ENCODE peak calls at places on chromosomes 12 and 14, in ten cellular contexts. Y is stimulated activated CD4-positive, alpha-beta T cell treated with anti-CD3 and anti-CD28 coated beads, Interleukin-4, amount 100 ng/mL, for 24 hours; L is stromal cell of bone marrow; I is activated naive CD8-positive, alpha-beta T cell treated with anti-CD3 and anti-CD28 coated beads, Interleukin-2, amount 50 U/mL, for 24 hours; O is germinal center; P is heart left ventricle; D is kidney; Z is HCT116; H is psoas muscle; E is iPS DF 6.9. U is an unnamed sample.

GRCh38 chr14:59277659-59278058 is 89.2 kb downstream of the DAAM1 start:
- DNase-seq in Y (no peak), L (no peak), I (no peak), O (no peak), P (no peak), D (no peak), Z (no peak), H (no peak), E (no peak), U (no peak)

GRCh38 chr12:71846322-71846940 is 6.9 kb downstream of the TBC1D15 start:
- DNase-seq in Y (no peak), L (peak), I (no peak), O (peak), P (no peak), D (no peak), Z (peak), H (no peak), E (no peak), U (peak)

GRCh38 chr14:75864352-75864751 is 117.4 kb downstream of the TGFB3 start:
- DNase-seq in Y (no peak), L (no peak), I (no peak), O (no peak), P (no peak), D (no peak), Z (no peak), H (no peak), E (no peak), U (no peak)

GRCh38 chr14:68254669-68255527 is 435.3 kb downstream of the RAD51B start:
- DNase-seq in Y (no peak), L (no peak), I (no peak), O (no peak), P (no peak), D (no peak), Z (no peak), H (no peak), E (no peak), U (no peak)

GRCh38 chr12:117100851-117101673 is 1.8 kb upstream of the TESC start:
- DNase-seq in Y (no peak), L (no peak), I (no peak), O (no peak), P (no peak), D (no peak), Z (no peak), H (no peak), E (no peak), U (no peak)

GRCh38 chr12:106345739-106346138 is 11.8 kb upstream of the POLR3B start:
- DNase-seq in Y (no peak), L (no peak), I (no peak), O (no peak), P (no peak), D (no peak), Z (peak), H (no peak), E (peak), U (peak)

GRCh38 chr12:27460471-27460978 is 14.0 kb downstream of the SMCO2 start:
- DNase-seq in Y (peak), L (no peak), I (peak), O (no peak), P (no peak), D (no peak), Z (no peak), H (no peak), E (no peak), U (no peak)

GRCh38 chr12:124045671-124046070 is 72.7 kb downstream of the ZNF664 start:
- DNase-seq in Y (no peak), L (no peak), I (no peak), O (no peak), P (no peak), D (no peak), Z (no peak), H (no peak), E (no peak), U (no peak)

GRCh38 chr14:78697341-78697740 is 527.2 kb downstream of the NRXN3 start:
- DNase-seq in Y (no peak), L (peak), I (no peak), O (no peak), P (no peak), D (no peak), Z (peak), H (no peak), E (peak), U (peak)

U was measured in NCI-H460.